ENCODE peak calls at places on chromosomes 13 and 19, in eight cellular contexts. S is endodermal cell, X is neural progenitor cell, H is fibroblast of lung, Z is astrocyte, V is heart right ventricle, W is right lobe of liver, U is colonic mucosa. R is an unnamed sample.

GRCh38 chr13:34155931-34156607 is 338.1 kb downstream of the RFC3 start:
- DNase-seq in S (peak; percentile 53), X (no peak), H (peak; percentile 23), Z (peak; percentile 80), V (no peak), W (no peak), U (peak; percentile 29), R (no peak)

GRCh38 chr19:29630661-29631060 is 24.6 kb downstream of the POP4 start:
- DNase-seq in S (no peak), X (no peak), H (no peak), Z (no peak), V (no peak), W (no peak), U (no peak), R (no peak)

GRCh38 chr13:35978607-35979316 is 152.4 kb downstream of the DCLK1 start:
- DNase-seq in S (peak; percentile 74), X (peak; percentile 46), H (peak; percentile 86), Z (peak; percentile 47), V (peak; percentile 57), W (no peak), U (peak; percentile 37), R (no peak)

GRCh38 chr19:8363803-8364771 is at the start of gene ANGPTL4:
- DNase-seq in S (peak; percentile 87), X (peak; percentile 83), H (peak; percentile 71), Z (peak; percentile 26), V (peak; percentile 73), W (peak; percentile 91), U (peak; percentile 81), R (peak; percentile 89)

GRCh38 chr13:44816701-44817684 is 172.3 kb downstream of the NUFIP1 start:
- DNase-seq in S (peak; percentile 43), X (no peak), H (no peak), Z (peak; percentile 53), V (no peak), W (no peak), U (no peak), R (no peak)

GRCh38 chr13:50132937-50133276 is 117.7 kb downstream of the KCNRG start:
- DNase-seq in S (peak; percentile 54), X (peak; percentile 48), H (no peak), Z (no peak), V (no peak), W (no peak), U (no peak), R (no peak)

GRCh38 chr13:44726214-44726613 is 150.1 kb upstream of the TSC22D1 start:
- DNase-seq in S (no peak), X (no peak), H (peak; percentile 95), Z (peak; percentile 49), V (no peak), W (no peak), U (no peak), R (no peak)

GRCh38 chr13:110329798-110330461 is 22.8 kb downstream of the COL4A2 start:
- DNase-seq in S (no peak), X (peak; percentile 39), H (peak; percentile 80), Z (peak; percentile 91), V (no peak), W (no peak), U (no peak), R (no peak)

GRCh38 chr19:55189424-55189823 is 9.3 kb upstream of the SYT5 start:
- DNase-seq in S (no peak), X (no peak), H (peak; percentile 96), Z (peak; percentile 96), V (peak; percentile 60), W (peak; percentile 50), U (no peak), R (peak; percentile 71)

GRCh38 chr19:3969435-3970312 is 1.2 kb downstream of the DAPK3 start:
- DNase-seq in S (peak; percentile 88), X (peak; percentile 54), H (peak; percentile 68), Z (peak; percentile 87), V (peak; percentile 60), W (peak; percentile 40), U (no peak), R (peak; percentile 78)

GRCh38 chr19:3970808-3971598 is at the start of gene DAPK3:
- DNase-seq in S (peak; percentile 99), X (peak; percentile 99), H (peak; percentile 97), Z (peak; percentile 95), V (peak; percentile 98), W (peak; percentile 98), U (peak; percentile 98), R (peak; percentile 97)

GRCh38 chr19:3970313-3970807 is 539 bp downstream of the DAPK3 start:
- DNase-seq in S (peak; percentile 62), X (peak; percentile 22), H (no peak), Z (no peak), V (no peak), W (no peak), U (no peak), R (no peak)

GRCh38 chr19:3966051-3967017 is 4.6 kb downstream of the DAPK3 start:
- DNase-seq in S (no peak), X (peak; percentile 0), H (no peak), Z (no peak), V (no peak), W (no peak), U (peak; percentile 92), R (no peak)

GRCh38 chr19:3968556-3969434 is 2.1 kb downstream of the DAPK3 start:
- DNase-seq in S (peak; percentile 98), X (peak; percentile 96), H (peak; percentile 100), Z (peak; percentile 99), V (peak; percentile 96), W (peak; percentile 82), U (peak; percentile 84), R (peak; percentile 84)
- H3K4me1 ChIP-seq in S (no peaks in the 10 kb centered on the region), X (peaks cover 17% of the 10 kb centered on the region), H (peaks cover 15% of the 10 kb centered on the region), Z (peaks cover 29% of the 10 kb centered on the region), V (peaks cover 53% of the 10 kb centered on the region), W (no peaks in the 10 kb centered on the region), U (peaks cover 22% of the 10 kb centered on the region), R (peaks cover 47% of the 10 kb centered on the region)

DNA sequence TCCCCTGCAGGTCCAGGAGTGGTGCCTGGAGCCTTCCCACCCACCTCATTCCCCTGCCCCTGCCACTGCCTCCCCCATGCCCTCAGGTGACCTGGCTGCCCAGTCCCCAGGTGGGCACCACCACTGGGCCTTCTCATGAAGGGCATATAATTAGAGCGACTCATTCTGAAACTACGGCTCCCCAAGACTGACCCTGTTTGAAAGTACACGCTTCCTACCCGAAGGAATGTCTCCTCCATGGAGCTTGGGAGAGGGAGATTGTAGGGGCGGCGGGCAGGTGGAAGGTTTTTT is 52.6 kb downstream of the GPR12 start:
- DNase-seq in S (no peak), X (no peak), H (no peak), Z (no peak), V (no peak), W (no peak), U (no peak), R (no peak)
- TF ChIP-seq CTCF in S (no peak), X (no peak), H (no peak), Z (no peak), V (no peak), W (no peak), U (no peak), R (no peak)

GRCh38 chr19:16891696-16892382 is 3.0 kb downstream of the F2RL3 start:
- DNase-seq in S (no peak), X (no peak), H (no peak), Z (no peak), V (no peak), W (no peak), U (no peak), R (no peak)

GRCh38 chr19:16894080-16894479 is 5.3 kb downstream of the F2RL3 start:
- DNase-seq in S (no peak), X (no peak), H (no peak), Z (no peak), V (no peak), W (no peak), U (no peak), R (no peak)

GRCh38 chr19:16892868-16893685 is 4.3 kb downstream of the F2RL3 start:
- DNase-seq in S (no peak), X (no peak), H (no peak), Z (no peak), V (no peak), W (no peak), U (no peak), R (no peak)

GRCh38 chr19:16893686-16893990 is 4.8 kb downstream of the F2RL3 start:
- DNase-seq in S (no peak), X (no peak), H (no peak), Z (no peak), V (no peak), W (no peak), U (no peak), R (no peak)

GRCh38 chr19:16892438-16892837 is 3.6 kb downstream of the F2RL3 start:
- DNase-seq in S (no peak), X (no peak), H (no peak), Z (no peak), V (no peak), W (no peak), U (no peak), R (no peak)
- H3K4me1 ChIP-seq in S (no peaks in the 10 kb centered on the region), X (no peaks in the 10 kb centered on the region), H (no peaks in the 10 kb centered on the region), Z (peaks cover 2% of the 10 kb centered on the region), V (peaks cover 38% of the 10 kb centered on the region), W (no peaks in the 10 kb centered on the region), U (no peaks in the 10 kb centered on the region), R (peaks cover 4% of the 10 kb centered on the region)

DNA sequence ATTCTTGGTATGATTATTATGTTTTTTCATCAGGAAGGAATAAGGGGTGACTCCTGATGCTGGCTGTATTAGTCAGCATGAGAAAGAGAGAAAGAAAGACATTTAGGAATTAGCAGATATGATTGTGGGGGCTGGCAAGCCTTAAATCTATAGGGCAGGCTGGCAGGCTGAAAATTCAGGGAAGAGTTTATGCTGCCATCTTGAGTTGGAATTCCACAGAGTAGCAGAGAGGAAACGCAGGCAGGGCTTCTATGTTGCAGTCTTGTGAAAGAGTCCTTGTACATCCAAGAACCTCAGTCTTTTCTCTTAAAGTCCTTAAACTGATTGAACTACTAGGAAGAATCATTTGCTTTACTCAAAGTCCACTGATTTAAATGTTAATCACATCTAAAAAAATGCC is 262.7 kb upstream of the SLC10A2 start:
- DNase-seq in S (no peak), X (no peak), H (no peak), Z (no peak), V (no peak), W (no peak), U (no peak), R (no peak)
- TF ChIP-seq CTCF in S (peak; percentile 19), X (peak; percentile 14), H (no peak), Z (no peak), V (no peak), W (no peak), U (no peak), R (no peak)

DNA sequence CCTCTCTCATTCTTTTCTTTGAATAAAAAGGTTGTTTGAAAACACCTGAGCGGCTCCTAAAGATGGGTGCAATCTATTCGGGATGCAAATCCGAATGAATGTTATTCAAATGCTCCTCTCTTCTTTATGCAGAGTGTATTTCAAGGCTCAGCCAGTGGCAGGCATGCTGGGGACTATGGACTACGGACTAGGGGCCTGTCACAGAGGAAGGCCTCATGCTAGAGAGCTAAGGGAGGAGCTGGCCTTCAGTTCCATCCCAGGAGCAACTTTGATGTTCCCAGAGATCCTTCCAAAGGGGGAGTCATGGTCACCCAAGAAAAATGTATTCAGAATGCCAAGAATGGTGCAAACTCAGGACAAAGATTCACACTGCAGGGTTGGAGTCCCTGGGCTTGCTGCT is 9.3 kb downstream of the ALOX5AP start:
- DNase-seq in S (no peak), X (no peak), H (no peak), Z (no peak), V (no peak), W (no peak), U (no peak), R (no peak)
- H3K4me1 ChIP-seq in S (peaks cover 5% of the 10 kb centered on the region), X (peaks cover 5% of the 10 kb centered on the region), H (peaks cover 21% of the 10 kb centered on the region), Z (peaks cover 41% of the 10 kb centered on the region), V (peaks cover 30% of the 10 kb centered on the region), W (no peaks in the 10 kb centered on the region), U (peaks cover 20% of the 10 kb centered on the region), R (peaks cover 43% of the 10 kb centered on the region)

R was measured in psoas muscle.